ENCODE peak calls at places on chromosomes 11 and 22, in seven cellular contexts. G is stimulated activated CD4-positive, alpha-beta T cell treated with anti-CD3 and anti-CD28 coated beads, Interleukin-1b, Interleukin-23, amount 100 ng/mL, for 1 hour; K is HEK293T; P is nephron progenitor cell; J is iris pigment epithelial cell; Z is MV-4-11; B is cardiac muscle cell. Y is an unnamed sample.

GRCh38 chr11:96151501-96151900 is 191.5 kb downstream of the MAML2 start:
- DNase-seq in G (no peak), K (no peak), P (no peak), J (no peak), Z (no peak), B (no peak), Y (no peak)

GRCh38 chr22:46584081-46584903 is 35.9 kb upstream of the GRAMD4 start:
- DNase-seq in G (no peak), K (peak), P (no peak), J (peak), Z (no peak), B (no peak), Y (no peak)

GRCh38 chr11:1153951-1154487 is 3.7 kb upstream of the MUC5AC start:
- DNase-seq in G (no peak), K (no peak), P (no peak), J (peak), Z (peak), B (no peak), Y (no peak)

GRCh38 chr11:108983621-108984020 is 318.8 kb downstream of the DDX10 start:
- DNase-seq in G (no peak), K (no peak), P (no peak), J (no peak), Z (no peak), B (no peak), Y (no peak)

GRCh38 chr11:104531075-104531474 is 367.1 kb upstream of the PDGFD start:
- DNase-seq in G (no peak), K (peak), P (no peak), J (peak), Z (peak), B (no peak), Y (no peak)

GRCh38 chr22:23574371-23574811 is 5.7 kb downstream of the IGLL1 start:
- DNase-seq in G (no peak), K (no peak), P (peak), J (no peak), Z (no peak), B (no peak), Y (no peak)

GRCh38 chr11:46896719-46897406 is 21.5 kb downstream of the LRP4 start:
- DNase-seq in G (no peak), K (peak), P (no peak), J (peak), Z (peak), B (peak), Y (no peak)

GRCh38 chr11:10350341-10350740 is 45.5 kb downstream of the ADM start:
- DNase-seq in G (no peak), K (no peak), P (no peak), J (peak), Z (no peak), B (no peak), Y (no peak)

GRCh38 chr22:46588279-46589140 is 31.7 kb upstream of the GRAMD4 start:
- DNase-seq in G (no peak), K (no peak), P (no peak), J (no peak), Z (no peak), B (peak), Y (no peak)

GRCh38 chr11:92776676-92777075 is 192.8 kb upstream of the MTNR1B start:
- DNase-seq in G (no peak), K (no peak), P (no peak), J (no peak), Z (peak), B (peak), Y (no peak)

GRCh38 chr11:18358646-18359045 is 35.7 kb upstream of the LDHA start:
- DNase-seq in G (no peak), K (no peak), P (no peak), J (no peak), Z (no peak), B (no peak), Y (no peak)

GRCh38 chr11:68090706-68091105 is 30.5 kb downstream of the CHKA start:
- DNase-seq in G (no peak), K (no peak), P (no peak), J (peak), Z (peak), B (no peak), Y (no peak)

GRCh38 chr22:31753005-31753633 is 700 bp upstream of the DEPDC5 start:
- DNase-seq in G (no peak), K (peak), P (peak), J (no peak), Z (peak), B (peak), Y (no peak)

GRCh38 chr11:12170984-12171383 is 60.6 kb downstream of the MICAL2 start:
- DNase-seq in G (no peak), K (no peak), P (no peak), J (peak), Z (peak), B (no peak), Y (no peak)

GRCh38 chr11:109970516-109971183 is 122.5 kb upstream of the ZC3H12C start:
- DNase-seq in G (no peak), K (no peak), P (no peak), J (peak), Z (peak), B (no peak), Y (no peak)

GRCh38 chr22:28448625-28449024 is 231.0 kb downstream of the TTC28 start:
- DNase-seq in G (no peak), K (no peak), P (no peak), J (no peak), Z (no peak), B (no peak), Y (no peak)

GRCh38 chr11:10926801-10927200 is 68.9 kb upstream of the ZBED5 start:
- DNase-seq in G (no peak), K (no peak), P (no peak), J (no peak), Z (no peak), B (no peak), Y (no peak)

GRCh38 chr11:62012451-62013265 is 45.2 kb upstream of the FTH1 start:
- DNase-seq in G (no peak), K (no peak), P (no peak), J (peak), Z (no peak), B (no peak), Y (no peak)

GRCh38 chr11:16789061-16789415 is 50.6 kb downstream of the C11orf58 start:
- DNase-seq in G (no peak), K (no peak), P (no peak), J (no peak), Z (no peak), B (no peak), Y (no peak)

Y was measured in cortex of kidney.